ENCODE peak calls at places on chromosomes 12 and 14, in four cellular contexts. V is pancreas, Z is kidney, K is ureter. G is an unnamed sample.

GRCh38 chr12:111685322-111685810 is 390 bp downstream of the BRAP start:
- DNase-seq in Z (no peak), K (no peak), V (no peak), G (peak; percentile 38)

GRCh38 chr12:117854339-117855012 is 114.3 kb downstream of the KSR2 start:
- DNase-seq in K (peak; percentile 55), Z (no peak), V (no peak), G (peak; percentile 51)

GRCh38 chr12:95134085-95134484 is 60.7 kb upstream of the NR2C1 start:
- DNase-seq in K (no peak), Z (no peak), V (no peak), G (no peak)

GRCh38 chr12:12686472-12686871 is 9.5 kb downstream of the GPR19 start:
- DNase-seq in Z (no peak), V (no peak), K (no peak), G (no peak)

GRCh38 chr14:99971087-99971928 is 93.9 kb upstream of the EVL start:
- DNase-seq in K (peak; percentile 82), Z (peak; percentile 91), V (peak; percentile 76), G (peak; percentile 64)

GRCh38 chr14:24130380-24130716 is at the start of gene FITM1:
- DNase-seq in Z (peak; percentile 78), V (no peak), K (no peak), G (no peak)

GRCh38 chr12:12892670-12893290 is 1.4 kb downstream of the GPRC5A start:
- DNase-seq in K (no peak), Z (no peak), V (no peak), G (peak; percentile 39)

GRCh38 chr12:52633383-52633782 is 15.0 kb upstream of the KRT73 start:
- DNase-seq in Z (no peak), K (peak; percentile 26), V (no peak), G (no peak)

GRCh38 chr14:51627313-51627712 is 24.4 kb upstream of the FRMD6 start:
- DNase-seq in Z (no peak), K (no peak), V (no peak), G (no peak)

GRCh38 chr14:103576371-103577024 is 13.7 kb downstream of the COA8 start:
- DNase-seq in Z (peak; percentile 98), V (peak; percentile 69), K (peak; percentile 94), G (peak; percentile 95)

GRCh38 chr14:64574370-64575115 is 24.8 kb downstream of the PPP1R36 start:
- DNase-seq in Z (no peak), V (no peak), K (no peak), G (no peak)

GRCh38 chr12:132413931-132414588 is 75.9 kb upstream of the FBRSL1 start:
- DNase-seq in K (no peak), Z (no peak), V (no peak), G (no peak)

GRCh38 chr12:108371801-108372344 is 32.8 kb upstream of the CMKLR1 start:
- DNase-seq in K (no peak), V (no peak), Z (no peak), G (no peak)

GRCh38 chr12:31037921-31038320 is 35.7 kb upstream of the DDX11 start:
- DNase-seq in V (no peak), Z (no peak), K (peak; percentile 15), G (no peak)

GRCh38 chr12:24109381-24110039 is 160.0 kb upstream of the SOX5 start:
- DNase-seq in Z (no peak), K (no peak), V (no peak), G (no peak)

GRCh38 chr14:101581806-101582205 is 20.5 kb downstream of the DIO3 start:
- DNase-seq in V (no peak), Z (peak; percentile 62), K (no peak), G (no peak)

GRCh38 chr12:122137229-122137628 is 36.8 kb downstream of the IL31 start:
- DNase-seq in K (no peak), Z (no peak), V (no peak), G (no peak)

GRCh38 chr14:34665785-34666425 is 36.0 kb upstream of the SNX6 start:
- DNase-seq in Z (no peak), V (peak; percentile 41), K (peak; percentile 53), G (peak; percentile 17)

GRCh38 chr14:91415794-91416743 is 1.6 kb downstream of the CCDC88C start:
- DNase-seq in K (no peak), V (no peak), Z (no peak), G (peak; percentile 67)

GRCh38 chr14:90645842-90646443 is 170.3 kb downstream of the TTC7B start:
- DNase-seq in Z (peak; percentile 83), V (peak; percentile 43), K (no peak), G (no peak)

GRCh38 chr14:77219591-77219990 is 38.0 kb downstream of the TMEM63C start:
- DNase-seq in Z (no peak), K (no peak), V (peak; percentile 86), G (no peak)

GRCh38 chr12:72267974-72268373 is 4.2 kb upstream of the TRHDE start:
- DNase-seq in K (no peak), Z (no peak), V (no peak), G (no peak)